ENCODE peak calls at places on chromosomes 4 and X, in four cellular contexts. Y is GM12864, E is nephron progenitor cell, A is cardiac fibroblast. W is an unnamed sample.

GRCh38 chrX:134459683-134460004 is 321 bp upstream of the HPRT1 start:
- DNase-seq in Y (no peak), A (peak), E (no peak), W (no peak)

GRCh38 chrX:153875391-153876111 is 10.4 kb downstream of the L1CAM start:
- DNase-seq in A (peak), E (peak), Y (no peak), W (peak)

GRCh38 chr4:152063301-152064235 is 302.8 kb upstream of the GATB start:
- DNase-seq in Y (no peak), A (no peak), E (peak), W (no peak)

GRCh38 chr4:5003372-5003857 is 15.8 kb downstream of the CYTL1 start:
- DNase-seq in E (no peak), A (no peak), Y (no peak), W (no peak)

GRCh38 chr4:186792994-186793393 is 69.3 kb upstream of the FAT1 start:
- DNase-seq in E (no peak), A (peak), Y (no peak), W (no peak)

GRCh38 chrX:14497184-14497666 is 32.1 kb upstream of the GLRA2 start:
- DNase-seq in E (no peak), Y (peak), A (peak), W (peak)

GRCh38 chr4:123250843-123251242 is 145.8 kb upstream of the SPRY1 start:
- DNase-seq in E (no peak), Y (no peak), A (peak), W (no peak)

GRCh38 chr4:15035152-15035551 is 32.9 kb downstream of the CPEB2 start:
- DNase-seq in Y (no peak), E (no peak), A (peak), W (no peak)

GRCh38 chrX:133350751-133351150 is 64.5 kb downstream of the GPC4 start:
- DNase-seq in A (peak), Y (no peak), E (no peak), W (no peak)

GRCh38 chr4:120299631-120300030 is 233.0 kb upstream of the MAD2L1 start:
- DNase-seq in Y (no peak), A (no peak), E (no peak), W (no peak)

GRCh38 chr4:30989508-30989907 is 269.3 kb downstream of the PCDH7 start:
- DNase-seq in A (no peak), E (no peak), Y (no peak), W (no peak)

GRCh38 chr4:5365071-5366008 is 314.1 kb downstream of the STK32B start:
- DNase-seq in A (peak), Y (peak), E (no peak), W (no peak)

GRCh38 chr4:85149656-85150055 is 183.2 kb upstream of the WDFY3 start:
- DNase-seq in E (no peak), Y (no peak), A (peak), W (no peak)

GRCh38 chr4:98642991-98643426 is 15.4 kb downstream of the TSPAN5 start:
- DNase-seq in A (peak), Y (no peak), E (no peak), W (no peak)

GRCh38 chr4:98586231-98586630 is 72.2 kb downstream of the TSPAN5 start:
- DNase-seq in Y (no peak), A (no peak), E (no peak), W (no peak)

GRCh38 chr4:20127626-20128025 is 124.1 kb upstream of the SLIT2 start:
- DNase-seq in Y (no peak), A (peak), E (no peak), W (no peak)

GRCh38 chr4:99661907-99662306 is 4.3 kb upstream of the C4orf54 start:
- DNase-seq in A (no peak), E (no peak), Y (no peak), W (no peak)

GRCh38 chr4:165905405-165906027 is 32.5 kb downstream of the TLL1 start:
- DNase-seq in Y (no peak), A (peak), E (no peak), W (no peak)

GRCh38 chrX:139902559-139902958 is 30.3 kb downstream of the ATP11C start:
- DNase-seq in Y (no peak), A (no peak), E (no peak), W (no peak)

GRCh38 chr4:142043509-142043908 is 407.1 kb downstream of the IL15 start:
- DNase-seq in A (peak), E (no peak), Y (no peak), W (no peak)

GRCh38 chr4:145302725-145303124 is 122.3 kb upstream of the OTUD4 start:
- DNase-seq in E (no peak), Y (no peak), A (no peak), W (no peak)

GRCh38 chrX:115892056-115892708 is 278.4 kb upstream of the AGTR2 start:
- DNase-seq in Y (no peak), E (no peak), A (no peak), W (peak)

GRCh38 chr4:155722816-155723499 is 35.9 kb upstream of the GUCY1B1 start:
- DNase-seq in E (no peak), A (peak), Y (no peak), W (no peak)

GRCh38 chr4:66169341-66169740 is 499.1 kb upstream of the EPHA5 start:
- DNase-seq in A (peak), E (no peak), Y (no peak), W (no peak)

GRCh38 chr4:86565641-86566040 is 28.5 kb upstream of the PTPN13 start:
- DNase-seq in Y (no peak), E (no peak), A (no peak), W (no peak)

GRCh38 chr4:122481766-122482405 is 25.4 kb upstream of the IL2 start:
- DNase-seq in E (no peak), Y (no peak), A (no peak), W (no peak)

GRCh38 chrX:74371823-74372222 is 49.5 kb upstream of the SLC16A2 start:
- DNase-seq in Y (no peak), A (no peak), E (no peak), W (no peak)

GRCh38 chr4:75254745-75255144 is 259.5 kb downstream of the RCHY1 start:
- DNase-seq in E (no peak), A (peak), Y (no peak), W (no peak)

GRCh38 chr4:13998850-13999249 is 371.3 kb upstream of the BOD1L1 start:
- DNase-seq in A (no peak), E (no peak), Y (no peak), W (no peak)

GRCh38 chr4:186144180-186144579 is 39.7 kb downstream of the FAM149A start:
- DNase-seq in A (peak), Y (no peak), E (peak), W (peak)

GRCh38 chr4:153209410-153209809 is 5.2 kb downstream of the TRIM2 start:
- DNase-seq in E (no peak), Y (no peak), A (no peak), W (no peak)

GRCh38 chr4:118278473-118279274 is 74.1 kb downstream of the PRSS12 start:
- DNase-seq in Y (peak), A (peak), E (peak), W (peak)
- TF ChIP-seq CTCF in Y (no peak), A (no peak), E (no peak), W (no peak)

GRCh38 chr4:154626793-154627484 is 14.5 kb upstream of the FGG start:
- DNase-seq in E (peak), A (peak), Y (peak), W (peak)

GRCh38 chr4:154623995-154624394 is 11.5 kb upstream of the FGG start:
- DNase-seq in Y (no peak), E (no peak), A (no peak), W (no peak)

GRCh38 chr4:154620111-154620510 is 7.7 kb upstream of the FGG start:
- DNase-seq in E (no peak), Y (no peak), A (no peak), W (no peak)

GRCh38 chr4:154618708-154619315 is 6.4 kb upstream of the FGG start:
- DNase-seq in A (peak), Y (peak), E (peak), W (peak)

DNA sequence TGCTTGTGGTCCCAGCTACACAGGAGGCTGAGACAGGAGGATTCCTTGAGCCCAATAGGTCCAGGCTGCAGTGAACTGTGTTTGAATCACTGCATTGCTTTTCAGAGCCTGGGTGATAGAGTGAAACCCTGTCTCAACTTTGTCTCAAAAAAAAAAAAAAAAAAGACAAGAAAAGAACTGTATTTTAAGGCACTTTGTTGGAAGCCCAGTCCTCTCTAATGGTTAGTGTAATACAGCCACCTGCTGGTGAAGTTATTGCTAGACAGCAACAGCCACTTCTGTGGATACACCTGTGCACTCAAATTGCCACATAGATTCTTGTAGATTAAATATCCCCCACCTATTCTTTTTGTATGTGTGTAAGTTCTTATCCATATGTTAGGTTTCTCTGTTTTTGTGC is 10.1 kb upstream of the FGG start:
- DNase-seq in E (peak), A (peak), Y (peak), W (peak)
- TF ChIP-seq CTCF in E (peak), A (peak), Y (peak), W (peak)

GRCh38 chr4:180840142-180840541 is 1403.1 kb upstream of the TENM3 start:
- DNase-seq in A (no peak), E (no peak), Y (no peak), W (no peak)
- TF ChIP-seq CTCF in A (no peak), E (no peak), Y (no peak), W (no peak)

GRCh38 chr4:3342182-3342854 is 49.5 kb downstream of the RGS12 start:
- DNase-seq in A (peak), E (no peak), Y (no peak), W (no peak)

GRCh38 chr4:3341760-3342159 is 48.9 kb downstream of the RGS12 start:
- DNase-seq in Y (no peak), E (no peak), A (no peak), W (no peak)

GRCh38 chr4:3340038-3340702 is 47.3 kb downstream of the RGS12 start:
- DNase-seq in A (no peak), E (no peak), Y (no peak), W (no peak)

GRCh38 chr4:3339566-3339965 is 46.7 kb downstream of the RGS12 start:
- DNase-seq in E (no peak), Y (no peak), A (no peak), W (no peak)

GRCh38 chr4:3340703-3341088 is 47.9 kb downstream of the RGS12 start:
- DNase-seq in E (no peak), Y (no peak), A (no peak), W (no peak)
- TF ChIP-seq CTCF in E (no peak), Y (no peak), A (no peak), W (no peak)

GRCh38 chrX:46587753-46588171 is 14.2 kb downstream of the CHST7 start:
- DNase-seq in E (no peak), Y (no peak), A (peak), W (no peak)
- TF ChIP-seq CTCF in E (no peak), Y (no peak), A (no peak), W (no peak)

DNA sequence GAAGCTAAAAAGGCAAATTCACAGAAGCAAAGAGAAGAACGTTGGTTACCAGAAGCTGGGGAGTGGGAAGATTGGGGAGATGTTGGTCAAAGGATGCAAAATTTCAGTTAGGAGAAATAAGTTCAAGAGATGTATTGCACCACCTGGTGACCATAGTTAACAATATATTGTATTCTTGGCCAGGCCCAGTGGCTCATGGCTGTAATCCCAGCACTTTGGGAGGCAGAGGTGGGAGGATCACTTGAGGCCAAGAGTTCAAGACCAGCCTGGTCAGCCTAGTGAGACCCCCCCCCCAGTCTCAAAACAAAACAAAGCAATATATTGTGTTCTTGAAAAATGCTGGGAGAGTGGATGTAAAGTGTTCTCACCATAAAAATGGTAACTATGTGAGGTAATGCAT is 67.9 kb downstream of the TAB3 start:
- DNase-seq in Y (no peak), A (no peak), E (no peak), W (no peak)
- TF ChIP-seq CTCF in Y (no peak), A (no peak), E (no peak), W (no peak)

GRCh38 chrX:136198010-136198409 is 50.7 kb downstream of the FHL1 start:
- DNase-seq in A (no peak), Y (no peak), E (no peak), W (no peak)

GRCh38 chrX:136200466-136200865 is 50.7 kb downstream of the MAP7D3 start:
- DNase-seq in E (no peak), A (peak), Y (no peak), W (peak)

GRCh38 chrX:136198678-136199243 is 51.4 kb downstream of the FHL1 start:
- DNase-seq in A (peak), Y (no peak), E (no peak), W (no peak)

GRCh38 chrX:136201601-136202000 is 49.6 kb downstream of the MAP7D3 start:
- DNase-seq in A (no peak), Y (no peak), E (no peak), W (no peak)

DNA sequence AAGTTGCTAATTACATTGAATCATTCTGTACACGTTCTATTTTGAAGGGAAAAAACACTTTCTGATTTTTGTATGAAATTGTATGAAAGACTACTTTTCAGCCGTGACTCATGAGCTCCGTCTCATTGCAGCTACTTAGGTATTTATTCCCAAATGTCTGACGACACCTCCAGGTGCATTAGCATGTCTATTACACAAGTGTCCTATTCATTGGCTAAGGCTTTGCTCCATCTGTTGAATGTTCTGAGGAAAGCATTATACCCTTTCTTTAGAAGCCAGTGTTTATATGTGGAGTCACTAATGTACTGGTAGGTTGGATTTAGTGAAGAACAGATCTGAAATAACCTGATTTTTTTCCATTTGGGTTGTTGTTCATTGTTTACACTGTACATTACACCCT is 51.8 kb downstream of the MAP7D3 start:
- DNase-seq in Y (no peak), E (no peak), A (peak), W (no peak)
- TF ChIP-seq CTCF in Y (no peak), E (no peak), A (no peak), W (no peak)

GRCh38 chr4:134470544-134470943 is 269.0 kb upstream of the PABPC4L start:
- DNase-seq in E (no peak), Y (no peak), A (peak), W (peak)
- TF ChIP-seq CTCF in E (peak), Y (no peak), A (no peak), W (peak)

GRCh38 chr4:111778543-111778942 is 366.7 kb upstream of the FAM241A start:
- DNase-seq in E (no peak), Y (no peak), A (no peak), W (no peak)
- TF ChIP-seq CTCF in E (no peak), Y (no peak), A (no peak), W (no peak)

DNA sequence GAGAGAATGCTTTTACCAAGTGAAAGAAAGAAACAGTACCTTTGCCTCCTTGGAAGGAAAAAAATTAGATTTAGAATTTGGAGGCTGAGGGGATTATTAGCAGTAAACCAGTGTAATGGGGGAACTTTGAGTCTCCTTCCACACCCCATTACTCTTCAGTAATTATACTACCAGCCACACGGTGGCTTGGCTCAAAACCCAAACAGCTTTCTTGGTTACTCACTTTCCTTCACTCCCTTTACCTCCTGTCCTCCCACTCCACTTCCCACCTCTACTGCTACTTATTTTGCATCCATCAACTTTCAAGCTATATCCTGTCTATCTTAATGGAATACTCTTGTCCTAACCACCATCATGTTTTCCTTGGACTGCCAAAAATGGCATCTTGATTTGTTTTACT is 310.6 kb upstream of the AADAT start:
- DNase-seq in E (no peak), A (no peak), Y (no peak), W (no peak)
- TF ChIP-seq CTCF in E (peak), A (no peak), Y (no peak), W (no peak)